ENCODE peak calls at places on chromosomes 2 and 18, in five cellular contexts. F is mammary epithelial cell, E is sigmoid colon, Y is fibroblast of lung, K is IMR-90. P is an unnamed sample.

GRCh38 chr2:72924353-72925240 is 7.3 kb downstream of the EMX1 start:
- DNase-seq in F (no peak), E (peak; percentile 53), Y (no peak), K (no peak), P (no peak)

GRCh38 chr2:156434461-156435291 is 1.5 kb upstream of the GPD2 start:
- DNase-seq in F (no peak), E (no peak), Y (peak; percentile 61), K (peak; percentile 32), P (no peak)

GRCh38 chr2:117714761-117715160 is 99.7 kb upstream of the DDX18 start:
- DNase-seq in F (no peak), E (no peak), Y (no peak), K (no peak), P (no peak)

GRCh38 chr2:30385327-30385726 is 61.7 kb upstream of the LCLAT1 start:
- DNase-seq in F (peak; percentile 26), E (no peak), Y (peak; percentile 48), K (peak; percentile 63), P (no peak)

GRCh38 chr18:69968073-69968472 is 20.4 kb upstream of the CD226 start:
- DNase-seq in F (no peak), E (no peak), Y (no peak), K (no peak), P (no peak)

GRCh38 chr18:58005036-58005435 is 39.0 kb upstream of the NEDD4L start:
- DNase-seq in F (peak; percentile 52), E (no peak), Y (peak; percentile 69), K (peak; percentile 40), P (no peak)

GRCh38 chr2:85266424-85267041 is 61.3 kb downstream of the TGOLN2 start:
- DNase-seq in F (peak; percentile 33), E (peak; percentile 85), Y (peak; percentile 40), K (peak; percentile 56), P (peak; percentile 92)

GRCh38 chr2:239157766-239158165 is 243.1 kb downstream of the HDAC4 start:
- DNase-seq in F (peak; percentile 44), E (peak; percentile 71), Y (no peak), K (peak; percentile 4), P (peak; percentile 45)

GRCh38 chr18:49618741-49619392 is 57.0 kb downstream of the LIPG start:
- DNase-seq in F (no peak), E (no peak), Y (peak; percentile 9), K (no peak), P (no peak)

GRCh38 chr2:15823459-15824396 is 116.6 kb upstream of the MYCN start:
- DNase-seq in F (no peak), E (no peak), Y (no peak), K (no peak), P (no peak)

GRCh38 chr2:46144133-46144800 is 152.9 kb upstream of the EPAS1 start:
- DNase-seq in F (no peak), E (peak; percentile 10), Y (no peak), K (no peak), P (no peak)

GRCh38 chr2:19973471-19973870 is 16.4 kb downstream of the WDR35 start:
- DNase-seq in F (no peak), E (no peak), Y (no peak), K (no peak), P (no peak)

GRCh38 chr18:77207540-77207939 is 42.1 kb upstream of the GALR1 start:
- DNase-seq in F (peak; percentile 42), E (peak; percentile 87), Y (peak; percentile 62), K (peak; percentile 65), P (peak; percentile 45)

GRCh38 chr2:169637620-169638019 is 53.5 kb downstream of the PPIG start:
- DNase-seq in F (peak; percentile 11), E (no peak), Y (peak; percentile 27), K (peak; percentile 81), P (no peak)

GRCh38 chr2:9693138-9693520 is 62.3 kb upstream of the YWHAQ start:
- DNase-seq in F (peak; percentile 47), E (peak; percentile 86), Y (peak; percentile 86), K (peak; percentile 48), P (no peak)

GRCh38 chr2:68726608-68727367 is 7.8 kb upstream of the ARHGAP25 start:
- DNase-seq in F (peak; percentile 34), E (no peak), Y (peak; percentile 80), K (no peak), P (no peak)

GRCh38 chr18:42883177-42883576 is 232.3 kb downstream of the RIT2 start:
- DNase-seq in F (no peak), E (no peak), Y (no peak), K (no peak), P (no peak)

GRCh38 chr2:101125374-101125773 is 25.8 kb downstream of the TBC1D8 start:
- DNase-seq in F (peak; percentile 59), E (no peak), Y (peak; percentile 48), K (no peak), P (no peak)

GRCh38 chr2:190932524-190932923 is 51.9 kb downstream of the GLS start:
- DNase-seq in F (no peak), E (no peak), Y (no peak), K (no peak), P (no peak)

GRCh38 chr2:190783513-190784263 is 96.9 kb upstream of the GLS start:
- DNase-seq in F (no peak), E (no peak), Y (no peak), K (no peak), P (no peak)

GRCh38 chr2:212928681-212929080 is 222.7 kb downstream of the IKZF2 start:
- DNase-seq in F (no peak), E (no peak), Y (no peak), K (peak; percentile 56), P (no peak)

DNA sequence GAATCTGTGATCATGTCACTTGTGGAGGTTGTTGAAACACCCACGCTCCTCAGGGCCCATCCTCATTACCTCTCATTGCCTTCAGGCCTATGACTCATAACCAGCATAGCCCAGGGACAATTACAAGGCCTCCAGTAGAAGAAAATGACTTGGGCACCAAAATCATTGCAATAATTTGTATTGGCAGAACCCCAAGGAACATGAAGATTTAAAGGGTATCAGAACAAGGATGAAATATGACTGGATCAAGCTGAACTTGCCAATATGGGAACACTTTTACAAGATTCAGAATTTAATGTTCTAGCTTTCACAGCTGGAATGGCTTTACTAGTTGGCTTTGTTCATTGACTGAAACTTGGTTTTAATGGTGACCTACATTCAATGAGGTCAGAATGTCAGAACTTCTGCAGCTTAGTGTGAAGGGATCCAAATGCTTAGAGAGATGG is 156.4 kb downstream of the COPS8 start:
- DNase-seq in F (no peak), E (no peak), Y (peak; percentile 47), K (peak; percentile 30), P (no peak)
- H3K9me3 ChIP-seq in F (peaks cover 4% of the 10 kb centered on the region), E (no peaks in the 10 kb centered on the region), Y (no peaks in the 10 kb centered on the region), K (peaks cover 3% of the 10 kb centered on the region), P (no peaks in the 10 kb centered on the region)

DNA sequence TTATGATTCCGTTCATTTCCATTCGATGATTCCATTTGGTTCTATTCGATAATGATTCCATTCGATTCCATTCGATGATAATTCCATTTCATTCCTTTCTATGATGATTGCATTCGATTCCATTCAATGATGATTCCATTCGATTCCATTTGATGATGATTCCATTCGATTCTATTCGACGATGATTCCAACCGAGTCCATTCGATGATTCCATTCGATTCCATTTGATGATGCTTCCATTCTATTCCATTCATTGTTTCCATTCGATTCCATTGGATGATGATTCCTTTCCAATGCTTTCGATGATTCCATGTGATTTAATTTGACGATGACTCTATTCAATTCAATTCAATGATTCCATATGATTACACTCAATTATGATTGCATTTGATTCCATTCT is 1093.5 kb downstream of the RPIA start:
- DNase-seq in F (no peak), E (no peak), Y (no peak), K (no peak), P (no peak)
- H3K9me3 ChIP-seq in F (peaks cover 92% of the 10 kb centered on the region), E (peaks cover 6% of the 10 kb centered on the region), Y (peaks cover 7% of the 10 kb centered on the region), K (peaks cover 30% of the 10 kb centered on the region), P (peaks cover 3% of the 10 kb centered on the region)

GRCh38 chr2:138023298-138023697 is 59.0 kb downstream of the HNMT start:
- DNase-seq in F (no peak), E (no peak), Y (peak; percentile 79), K (no peak), P (no peak)
- H3K9me3 ChIP-seq in F (no peaks in the 10 kb centered on the region), E (no peaks in the 10 kb centered on the region), Y (no peaks in the 10 kb centered on the region), K (no peaks in the 10 kb centered on the region), P (no peaks in the 10 kb centered on the region)

GRCh38 chr2:226227341-226227740 is 572.3 kb downstream of the IRS1 start:
- DNase-seq in F (no peak), E (no peak), Y (no peak), K (peak; percentile 18), P (no peak)
- H3K9me3 ChIP-seq in F (no peaks in the 10 kb centered on the region), E (no peaks in the 10 kb centered on the region), Y (no peaks in the 10 kb centered on the region), K (no peaks in the 10 kb centered on the region), P (no peaks in the 10 kb centered on the region)

GRCh38 chr2:67079729-67080128 is 317.4 kb upstream of the ETAA1 start:
- DNase-seq in F (no peak), E (no peak), Y (no peak), K (no peak), P (no peak)

GRCh38 chr2:67085146-67085545 is 312.0 kb upstream of the ETAA1 start:
- DNase-seq in F (no peak), E (no peak), Y (no peak), K (no peak), P (no peak)

GRCh38 chr2:67083978-67084377 is 313.2 kb upstream of the ETAA1 start:
- DNase-seq in F (no peak), E (no peak), Y (no peak), K (peak; percentile 52), P (no peak)

DNA sequence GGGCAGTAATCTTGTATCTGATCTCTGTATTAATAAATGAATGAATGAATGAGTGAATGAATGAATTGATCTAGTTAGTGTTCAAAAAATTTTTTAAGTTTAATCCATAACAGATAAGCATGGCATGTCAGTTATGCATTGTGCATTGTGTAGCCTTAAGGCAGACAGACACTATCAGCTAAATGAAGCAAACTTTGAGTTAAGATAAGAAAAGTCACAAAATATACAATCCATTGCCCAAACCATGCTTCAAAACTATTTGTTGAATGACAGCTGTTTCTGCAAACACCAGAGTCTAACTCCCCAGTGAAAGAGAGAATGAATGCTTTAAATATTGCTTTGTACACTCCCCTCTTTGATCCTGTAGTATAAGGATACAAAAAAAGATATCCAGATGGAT is 314.3 kb upstream of the ETAA1 start:
- DNase-seq in F (no peak), E (no peak), Y (no peak), K (no peak), P (no peak)
- H3K9me3 ChIP-seq in F (no peaks in the 10 kb centered on the region), E (no peaks in the 10 kb centered on the region), Y (no peaks in the 10 kb centered on the region), K (peaks cover 4% of the 10 kb centered on the region), P (no peaks in the 10 kb centered on the region)